ENCODE peak calls at places on chromosomes 2 and 18, in five cellular contexts. R is activated CD4-positive, alpha-beta T cell treated with anti-CD3 and anti-CD28 coated beads for 48 hours; F is lung; U is endothelial cell; X is SK-N-SH. N is an unnamed sample.

GRCh38 chr2:180203972-180204371 is 196.9 kb upstream of the CWC22 start:
- DNase-seq in X (no peak), F (no peak), R (no peak), U (no peak), N (no peak)

GRCh38 chr2:227163998-227164744 is at the start of the genes COL4A3 and COL4A4:
- DNase-seq in R (peak), X (peak), U (peak), F (peak), N (no peak)

GRCh38 chr2:81481994-81482368 is 1177.4 kb upstream of the LRRTM1 start:
- DNase-seq in X (peak), F (no peak), R (no peak), U (no peak), N (no peak)

GRCh38 chr2:45962522-45962921 is 311.0 kb downstream of the PRKCE start:
- DNase-seq in X (peak), F (peak), U (no peak), R (no peak), N (no peak)

GRCh38 chr18:58580078-58580477 is 48.8 kb downstream of the ALPK2 start:
- DNase-seq in X (no peak), U (no peak), F (no peak), R (no peak), N (no peak)

GRCh38 chr2:217392930-217393584 is 533.2 kb upstream of the TNP1 start:
- DNase-seq in R (no peak), U (no peak), X (no peak), F (no peak), N (no peak)

GRCh38 chr2:170887496-170888265 is 41.4 kb upstream of the GORASP2 start:
- DNase-seq in U (no peak), F (no peak), R (no peak), X (no peak), N (no peak)

GRCh38 chr2:207768891-207769596 is 662 bp downstream of the FZD5 start:
- DNase-seq in F (peak), U (peak), R (peak), X (no peak), N (no peak)

GRCh38 chr2:148930046-148930775 is 55.2 kb downstream of the KIF5C start:
- DNase-seq in U (no peak), X (no peak), R (no peak), F (no peak), N (no peak)

GRCh38 chr18:48680871-48681270 is 142.0 kb downstream of the CTIF start:
- DNase-seq in X (no peak), U (peak), F (no peak), R (no peak), N (no peak)

GRCh38 chr2:2787301-2787907 is 456.3 kb upstream of the MYT1L start:
- DNase-seq in F (no peak), X (peak), R (no peak), U (no peak), N (no peak)

GRCh38 chr18:72808688-72809087 is 59.1 kb downstream of the NETO1 start:
- DNase-seq in U (no peak), R (no peak), X (no peak), F (no peak), N (no peak)

GRCh38 chr2:155043097-155043496 is 344.6 kb downstream of the KCNJ3 start:
- DNase-seq in F (no peak), U (no peak), R (no peak), X (no peak), N (no peak)

GRCh38 chr2:232333361-232334135 is 45.0 kb upstream of the ALPP start:
- DNase-seq in X (peak), F (no peak), U (peak), R (peak), N (no peak)

GRCh38 chr2:239443666-239444567 is 43.1 kb upstream of the HDAC4 start:
- DNase-seq in R (no peak), U (no peak), X (no peak), F (no peak), N (peak)

GRCh38 chr18:75162467-75162866 is 46.5 kb downstream of the PTGR3 start:
- DNase-seq in U (no peak), F (no peak), R (no peak), X (no peak), N (no peak)

GRCh38 chr2:12560618-12561017 is 156.1 kb upstream of the TRIB2 start:
- DNase-seq in F (no peak), R (no peak), U (no peak), X (no peak), N (no peak)

GRCh38 chr2:10079931-10080535 is at the start of gene CYS1:
- DNase-seq in F (no peak), U (peak), X (peak), R (no peak), N (no peak)

GRCh38 chr18:76747676-76748075 is 74.7 kb upstream of the ZNF236 start:
- DNase-seq in F (no peak), R (no peak), U (no peak), X (no peak), N (no peak)

GRCh38 chr18:55328301-55328700 is 259.7 kb downstream of the TCF4 start:
- DNase-seq in U (no peak), R (no peak), X (no peak), F (no peak), N (no peak)

GRCh38 chr2:108965540-108966299 is 23.3 kb downstream of the EDAR start:
- DNase-seq in R (peak), X (no peak), F (no peak), U (no peak), N (no peak)

GRCh38 chr2:41723531-41723930 is 324.3 kb upstream of the PKDCC start:
- DNase-seq in F (no peak), U (no peak), X (no peak), R (no peak), N (no peak)

GRCh38 chr2:20676353-20677215 is 9.6 kb downstream of the GDF7 start:
- DNase-seq in R (no peak), F (no peak), X (no peak), U (no peak), N (no peak)

GRCh38 chr2:1032030-1032429 is 81.4 kb downstream of the SNTG2 start:
- DNase-seq in R (peak), X (no peak), U (no peak), F (no peak), N (no peak)

GRCh38 chr2:43391877-43392214 is 165.4 kb upstream of the ZFP36L2 start:
- DNase-seq in R (no peak), F (no peak), U (no peak), X (no peak), N (no peak)

GRCh38 chr2:144524190-144524957 is 4.5 kb upstream of the ZEB2 start:
- DNase-seq in U (peak), F (no peak), X (peak), R (peak), N (no peak)

GRCh38 chr18:49704334-49704733 is 109.0 kb downstream of the ACAA2 start:
- DNase-seq in F (peak), U (no peak), X (no peak), R (no peak), N (no peak)

GRCh38 chr2:183219853-183220252 is 95.6 kb downstream of the NUP35 start:
- DNase-seq in X (no peak), U (no peak), R (no peak), F (no peak), N (no peak)

GRCh38 chr2:233919938-233920337 is 2.8 kb downstream of the TRPM8 start:
- DNase-seq in R (peak), X (no peak), U (no peak), F (no peak), N (no peak)

GRCh38 chr2:222817628-222818027 is 43.2 kb upstream of the ACSL3 start:
- DNase-seq in F (no peak), R (no peak), U (no peak), X (no peak), N (no peak)

GRCh38 chr18:63148449-63149199 is 170.9 kb downstream of the BCL2 start:
- DNase-seq in R (no peak), F (no peak), X (no peak), U (no peak), N (no peak)

GRCh38 chr2:97718051-97718882 is 4.9 kb downstream of the ZAP70 start:
- DNase-seq in U (no peak), F (no peak), R (peak), X (no peak), N (no peak)

GRCh38 chr2:207279520-207279919 is 113.8 kb upstream of the KLF7 start:
- DNase-seq in R (peak), F (no peak), U (no peak), X (no peak), N (no peak)

N was measured in omental fat pad.